ENCODE peak calls at places on chromosomes 6 and 20, in six cellular contexts. D is psoas muscle, E is upper lobe of left lung, G is colonic mucosa, B is BE2C, A is tibial artery. L is an unnamed sample. For H3K9me3, the result is how much of the 10 kb centered on the place peaks cover.

GRCh38 chr20:62858059-62858458 is 3.6 kb downstream of the TCFL5 start:
- DNase-seq in G (no peak), A (no peak), E (no peak), B (no peak), D (no peak), L (no peak)

GRCh38 chr6:167699141-167700036 is 127.3 kb upstream of the AFDN start:
- DNase-seq in E (peak), A (peak), B (no peak), D (peak), G (peak), L (peak)

GRCh38 chr6:113920663-113921267 is 50.2 kb downstream of the HDAC2 start:
- DNase-seq in B (peak), E (no peak), G (no peak), D (no peak), A (no peak), L (no peak)

GRCh38 chr6:22877946-22878705 is 308.8 kb downstream of the HDGFL1 start:
- DNase-seq in G (no peak), B (no peak), A (no peak), E (no peak), D (no peak), L (no peak)

GRCh38 chr20:44684047-44684965 is 30.9 kb upstream of the CCN5 start:
- DNase-seq in B (no peak), A (peak), E (no peak), G (no peak), D (no peak), L (no peak)

GRCh38 chr6:155434117-155434516 is 21.5 kb downstream of the NOX3 start:
- DNase-seq in A (no peak), D (no peak), G (no peak), B (no peak), E (no peak), L (no peak)

GRCh38 chr20:10800288-10800687 is 126.5 kb upstream of the JAG1 start:
- DNase-seq in B (no peak), D (no peak), A (no peak), E (no peak), G (no peak), L (no peak)

GRCh38 chr20:32110173-32110704 is 725 bp downstream of the TM9SF4 start:
- DNase-seq in A (no peak), D (no peak), G (peak), E (no peak), B (peak), L (no peak)

GRCh38 chr6:107318100-107318736 is 141.1 kb downstream of the PDSS2 start:
- DNase-seq in A (no peak), D (peak), B (peak), E (no peak), G (peak), L (peak)

GRCh38 chr6:20952605-20953004 is 418.3 kb downstream of the CDKAL1 start:
- DNase-seq in G (no peak), B (peak), A (no peak), E (no peak), D (no peak), L (no peak)

GRCh38 chr6:83707829-83708545 is 914 bp downstream of the SNAP91 start:
- DNase-seq in A (no peak), E (peak), G (no peak), D (no peak), B (peak), L (no peak)

GRCh38 chr20:62961310-62961783 is 8.8 kb downstream of the SLC17A9 start:
- DNase-seq in E (peak), B (peak), G (no peak), A (no peak), D (no peak), L (no peak)

DNA sequence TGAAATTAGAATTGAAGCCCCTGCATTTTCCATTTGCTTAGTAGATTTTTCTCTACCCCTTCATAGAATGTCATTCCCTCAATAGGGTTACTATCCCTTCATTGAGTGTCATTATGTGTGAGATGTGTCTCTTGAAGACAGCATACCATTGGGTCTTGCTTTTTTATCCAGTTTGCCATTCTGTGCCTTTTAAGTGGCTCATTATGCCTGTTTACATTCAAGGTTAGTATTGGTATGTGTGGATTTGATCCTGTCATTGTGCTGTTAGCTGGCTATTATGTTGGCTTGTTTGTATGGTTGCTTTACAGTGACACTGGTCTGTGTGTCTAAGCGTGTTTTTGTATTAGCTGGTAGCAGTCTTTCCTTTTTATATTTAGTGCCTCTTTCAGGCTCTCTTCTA is 25.7 kb upstream of the TCF21 start:
- DNase-seq in B (no peak), E (no peak), G (no peak), D (no peak), A (no peak), L (no peak)
- H3K9me3 ChIP-seq in B (under half), E (under half), G (under half), D (under half), A (under half), L (under half)

GRCh38 chr6:61203966-61204496 is 1082.0 kb downstream of the KHDRBS2 start:
- DNase-seq in D (no peak), E (peak), A (no peak), G (no peak), B (no peak), L (no peak)
- H3K9me3 ChIP-seq in D (under half), E (under half), A (under half), G (under half), B (under half), L (under half)

DNA sequence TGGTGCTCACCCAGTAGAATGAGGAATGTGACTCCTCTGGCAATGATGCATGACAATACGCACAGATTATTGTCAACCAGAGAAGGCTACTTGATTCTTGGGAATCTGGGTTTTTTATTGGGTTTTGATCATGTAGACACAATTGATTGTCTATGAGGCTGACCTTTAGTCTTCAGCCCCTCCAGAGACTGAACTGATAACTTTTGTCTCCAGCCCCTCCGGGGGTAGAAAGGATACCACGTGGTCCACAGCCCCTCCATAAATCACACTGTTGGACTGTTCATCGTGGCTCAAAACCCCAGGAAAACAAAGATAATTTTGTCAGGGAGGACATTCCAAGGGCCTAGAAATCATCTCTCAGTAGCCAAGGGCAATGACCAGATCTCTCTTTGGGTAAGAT is 57.5 kb upstream of the ADGRF5 start:
- DNase-seq in D (no peak), B (no peak), E (no peak), A (no peak), G (no peak), L (no peak)
- H3K9me3 ChIP-seq in D (under half), B (under half), E (under half), A (under half), G (under half), L (under half)

DNA sequence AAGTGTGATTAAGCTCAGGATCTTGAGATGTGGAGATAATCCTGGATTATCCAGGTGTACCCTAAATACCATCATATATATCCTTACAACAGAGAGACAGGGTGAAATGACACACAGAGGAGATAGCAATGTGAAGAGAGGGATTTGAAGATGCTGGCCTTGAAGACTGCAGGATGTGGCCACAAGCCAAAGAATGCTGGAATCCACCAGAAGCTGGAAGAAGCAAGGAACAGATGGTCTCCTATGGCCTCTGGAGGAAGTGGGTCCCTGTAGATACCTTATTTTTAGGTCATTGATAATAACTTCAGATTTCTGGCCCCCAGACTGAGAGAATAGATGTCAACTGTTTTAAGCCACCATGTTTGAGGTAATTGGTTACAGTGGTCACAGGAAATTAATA is 95.0 kb downstream of the PAK5 start:
- DNase-seq in D (no peak), B (no peak), E (no peak), A (no peak), G (no peak), L (no peak)
- H3K9me3 ChIP-seq in D (under half), B (under half), E (under half), A (under half), G (under half), L (under half)

DNA sequence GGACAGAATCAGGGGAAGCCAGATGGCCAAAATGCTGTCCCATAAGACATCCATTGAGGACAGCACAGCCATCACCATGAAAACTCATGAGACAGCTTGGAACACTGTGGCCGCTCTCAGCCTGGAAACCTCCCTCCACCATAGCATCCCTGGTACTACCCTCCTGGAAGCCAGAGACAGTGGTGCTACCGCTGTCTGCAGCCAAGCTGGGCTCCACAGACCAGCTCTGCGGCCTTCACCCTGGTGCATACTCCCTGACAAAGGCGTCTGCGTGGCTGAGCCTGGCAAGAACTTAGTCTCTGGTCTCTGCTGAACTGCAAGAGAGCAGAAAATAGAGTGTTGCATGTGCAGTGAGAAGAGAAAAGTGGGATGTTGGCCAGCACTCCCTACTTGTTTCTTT is 558.0 kb downstream of the C6orf118 start:
- DNase-seq in E (no peak), G (no peak), B (no peak), A (no peak), D (no peak), L (no peak)
- H3K9me3 ChIP-seq in E (under half), G (under half), B (under half), A (under half), D (under half), L (under half)

GRCh38 chr20:55745840-55746239 is 259.5 kb downstream of the CBLN4 start:
- DNase-seq in G (no peak), D (no peak), B (no peak), A (no peak), E (no peak), L (no peak)

GRCh38 chr20:55744896-55745295 is 260.4 kb downstream of the CBLN4 start:
- DNase-seq in B (no peak), E (no peak), A (no peak), D (no peak), G (no peak), L (no peak)

DNA sequence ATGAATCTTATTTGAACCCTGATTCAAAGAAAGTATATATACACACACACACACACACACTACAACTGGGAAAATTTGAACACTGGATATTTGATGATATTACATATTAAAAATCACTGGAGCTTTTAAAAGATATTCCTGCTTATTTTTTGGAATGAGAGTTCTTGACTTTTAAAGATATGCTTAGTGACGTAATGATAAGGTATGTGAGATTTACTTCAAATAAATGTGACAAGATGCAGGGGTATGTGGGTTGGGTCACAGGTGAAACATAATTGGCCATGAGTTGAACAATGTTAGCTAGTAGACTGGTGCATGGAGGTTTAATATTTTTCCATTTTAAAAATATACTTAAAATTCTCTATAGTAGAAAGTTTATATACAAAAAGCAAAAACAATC is 258.6 kb downstream of the CBLN4 start:
- DNase-seq in D (no peak), B (no peak), G (no peak), A (no peak), E (no peak), L (no peak)
- H3K9me3 ChIP-seq in D (under half), B (under half), G (under half), A (under half), E (under half), L (under half)

DNA sequence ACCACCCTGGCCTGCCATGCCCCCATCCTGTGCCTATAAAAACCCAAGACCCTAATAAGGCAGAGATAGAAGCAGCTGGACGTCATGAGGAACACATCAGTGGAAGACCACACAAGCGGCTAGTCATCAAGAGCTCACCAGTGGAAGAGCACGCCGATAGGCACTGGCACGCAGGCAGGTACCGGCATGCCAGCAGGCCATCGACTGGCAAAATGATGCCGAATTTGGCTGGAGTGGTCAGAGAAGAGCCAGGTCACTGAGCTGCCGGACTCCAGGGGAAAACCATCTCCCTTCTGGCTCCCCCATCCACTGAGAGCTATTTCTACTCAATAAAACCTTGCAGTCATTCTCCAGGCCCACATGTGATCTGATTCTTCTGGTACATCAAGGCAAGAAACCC is 227.6 kb upstream of the EXOC2 start:
- DNase-seq in B (no peak), D (no peak), E (no peak), G (no peak), A (no peak), L (no peak)
- H3K9me3 ChIP-seq in B (under half), D (under half), E (under half), G (under half), A (under half), L (under half)

DNA sequence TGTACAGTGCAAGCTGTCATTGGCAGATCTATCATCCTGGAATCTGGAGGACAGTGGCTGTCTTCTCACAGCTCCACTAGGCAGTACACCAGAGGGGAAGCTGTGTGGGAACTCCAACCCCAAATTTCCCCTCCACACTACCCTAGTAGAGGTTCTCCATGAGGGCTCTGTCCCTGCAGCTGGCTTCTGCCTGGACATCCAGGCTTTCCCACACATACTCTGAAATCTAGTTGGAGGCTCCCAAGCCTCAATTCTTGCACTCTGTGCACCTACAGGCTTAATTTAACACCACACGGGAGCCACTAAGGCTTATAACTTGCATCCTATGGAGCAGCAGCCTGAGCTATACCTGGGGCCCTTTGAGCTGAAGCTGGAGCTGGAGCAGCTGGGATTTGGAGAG is 43.0 kb upstream of the TRIM39 start:
- DNase-seq in D (no peak), E (no peak), A (no peak), G (no peak), B (no peak), L (no peak)
- H3K9me3 ChIP-seq in D (half or more), E (half or more), A (under half), G (under half), B (under half), L (half or more)

GRCh38 chr6:168711049-168711640 is 270.2 kb downstream of the SMOC2 start:
- DNase-seq in G (no peak), D (no peak), E (no peak), A (no peak), B (no peak), L (no peak)

GRCh38 chr6:168714547-168715260 is 273.7 kb downstream of the SMOC2 start:
- DNase-seq in D (no peak), B (no peak), A (no peak), E (no peak), G (no peak), L (no peak)

GRCh38 chr6:168713839-168714238 is 272.9 kb downstream of the SMOC2 start:
- DNase-seq in B (peak), A (no peak), E (no peak), G (peak), D (no peak), L (no peak)

GRCh38 chr6:168711666-168712300 is 270.8 kb downstream of the SMOC2 start:
- DNase-seq in A (no peak), E (no peak), G (no peak), D (no peak), B (no peak), L (no peak)

GRCh38 chr6:168713013-168713412 is 272.0 kb downstream of the SMOC2 start:
- DNase-seq in A (no peak), D (no peak), G (no peak), B (no peak), E (no peak), L (no peak)
- H3K9me3 ChIP-seq in A (under half), D (under half), G (under half), B (under half), E (under half), L (under half)

DNA sequence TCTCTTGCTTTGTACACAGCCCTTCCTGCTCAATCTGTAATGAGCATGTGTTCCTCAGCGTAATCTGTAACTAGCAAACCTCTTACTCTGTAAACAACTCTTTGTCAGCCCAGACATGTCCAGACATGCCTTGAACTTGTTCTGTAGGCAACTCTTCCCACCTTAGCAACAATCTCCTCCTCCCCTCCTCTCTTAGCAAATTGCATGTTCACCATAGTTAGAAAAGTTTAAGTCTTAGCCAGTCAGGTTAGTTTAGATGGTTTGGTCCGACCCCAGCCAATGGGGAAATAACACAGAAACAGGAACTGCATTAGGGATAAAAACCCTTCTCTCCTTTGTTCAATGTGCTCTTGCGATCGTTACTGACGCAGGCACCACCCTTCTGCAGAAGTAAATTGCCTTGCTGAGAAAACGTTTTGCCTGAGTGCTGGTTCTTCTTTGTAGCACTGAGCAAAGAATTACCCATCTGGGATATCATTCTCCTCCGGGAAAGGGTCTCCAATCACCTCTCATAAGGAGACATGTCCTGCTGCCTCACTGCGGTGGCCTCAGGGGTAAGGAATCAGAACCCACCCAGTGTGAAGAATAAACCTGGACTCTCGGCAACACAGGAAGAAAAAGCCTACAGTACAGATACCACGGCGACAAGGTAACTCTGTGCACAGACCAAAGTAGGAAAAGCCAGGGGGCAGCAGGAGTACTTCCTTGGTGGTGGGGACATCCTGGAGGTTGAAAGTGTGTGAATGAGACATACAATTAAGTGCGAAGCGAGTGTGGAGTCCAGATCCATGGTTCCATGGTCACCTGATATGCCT is 26.2 kb downstream of the PLN start:
- DNase-seq in A (no peak), D (no peak), E (no peak), B (no peak), G (no peak), L (no peak)
- H3K9me3 ChIP-seq in A (under half), D (under half), E (under half), B (under half), G (under half), L (under half)